ENCODE peak calls at places on chromosomes 6 and 20, in nine cellular contexts. T is GM23248, J is H1, M is fibroblast of lung, E is adipocyte, D is pancreas, Z is hepatocyte, G is heart left ventricle, A is A549. C is an unnamed sample.
A peak's percentile ranks its signal among the peaks of the same experiment; 100 is the strongest.

GRCh38 chr6:28597924-28598323 is 72.2 kb downstream of the GPX5 start:
- DNase-seq in T (peak; percentile 17), J (no peak), M (peak; percentile 6), E (peak; percentile 12), D (no peak), Z (peak; percentile 33), G (no peak), A (peak; percentile 81), C (no peak)

GRCh38 chr6:133948472-133948871 is 4.6 kb upstream of the TBPL1 start:
- DNase-seq in T (no peak), J (no peak), M (no peak), E (no peak), D (no peak), Z (no peak), G (no peak), A (no peak), C (no peak)

GRCh38 chr6:35494161-35494563 is 2.7 kb downstream of the TEAD3 start:
- DNase-seq in T (peak; percentile 35), J (no peak), M (no peak), E (peak; percentile 39), D (no peak), Z (no peak), G (no peak), A (no peak), C (no peak)

GRCh38 chr6:78810146-78810545 is 57.2 kb upstream of the IRAK1BP1 start:
- DNase-seq in T (peak; percentile 75), J (no peak), M (peak; percentile 53), E (peak; percentile 72), D (no peak), Z (peak; percentile 67), G (no peak), A (peak; percentile 23), C (no peak)

GRCh38 chr20:49850463-49851233 is 38.0 kb downstream of the SLC9A8 start:
- DNase-seq in T (no peak), J (no peak), M (peak; percentile 27), E (peak; percentile 70), D (no peak), Z (no peak), G (no peak), A (no peak), C (no peak)

GRCh38 chr20:50226093-50226974 is 35.7 kb downstream of the CEBPB start:
- DNase-seq in T (peak; percentile 73), J (no peak), M (peak; percentile 70), E (peak; percentile 72), D (no peak), Z (no peak), G (peak; percentile 51), A (no peak), C (no peak)

GRCh38 chr6:72461144-72461543 is 160.7 kb upstream of the KCNQ5 start:
- DNase-seq in T (peak; percentile 65), J (no peak), M (peak; percentile 55), E (peak; percentile 53), D (no peak), Z (no peak), G (no peak), A (no peak), C (no peak)

GRCh38 chr6:4946521-4946920 is 57.3 kb downstream of the RPP40 start:
- DNase-seq in T (no peak), J (no peak), M (no peak), E (no peak), D (no peak), Z (no peak), G (no peak), A (no peak), C (no peak)

GRCh38 chr6:78910611-78911134 is 43.3 kb downstream of the IRAK1BP1 start:
- DNase-seq in T (peak; percentile 59), J (peak; percentile 77), M (peak; percentile 25), E (peak; percentile 33), D (peak; percentile 64), Z (peak; percentile 29), G (peak; percentile 54), A (no peak), C (no peak)

GRCh38 chr6:160992323-160993314 is 1.1 kb downstream of the MAP3K4 start:
- DNase-seq in T (peak; percentile 84), J (peak; percentile 71), M (peak; percentile 73), E (peak; percentile 86), D (no peak), Z (peak; percentile 80), G (no peak), A (peak; percentile 67), C (no peak)

GRCh38 chr6:168007592-168008338 is 10.3 kb downstream of the KIF25 start:
- DNase-seq in T (peak; percentile 96), J (peak; percentile 8), M (peak; percentile 100), E (peak; percentile 87), D (no peak), Z (peak; percentile 75), G (no peak), A (peak; percentile 86), C (peak; percentile 84)

GRCh38 chr6:24494726-24495515 is at the start of gene ALDH5A1:
- DNase-seq in T (peak; percentile 82), J (peak; percentile 84), M (peak; percentile 72), E (peak; percentile 80), D (peak; percentile 87), Z (peak; percentile 86), G (peak; percentile 84), A (peak; percentile 70), C (no peak)

GRCh38 chr6:111552999-111553398 is 52.7 kb downstream of the TRAF3IP2 start:
- DNase-seq in T (no peak), J (peak; percentile 41), M (no peak), E (no peak), D (no peak), Z (no peak), G (no peak), A (no peak), C (no peak)
- H3K4me1 ChIP-seq in T (peaks cover 52% of the 10 kb centered on the region), J (peaks cover 5% of the 10 kb centered on the region), M (peaks cover 38% of the 10 kb centered on the region), E (peaks cover 52% of the 10 kb centered on the region), D (peaks cover 51% of the 10 kb centered on the region), Z (peaks cover 35% of the 10 kb centered on the region), G (peaks cover 43% of the 10 kb centered on the region), A (no peaks in the 10 kb centered on the region), C (peaks cover 34% of the 10 kb centered on the region)

GRCh38 chr20:63176035-63176434 is 39.9 kb downstream of the YTHDF1 start:
- DNase-seq in T (peak; percentile 32), J (peak; percentile 79), M (no peak), E (peak; percentile 42), D (no peak), Z (peak; percentile 44), G (no peak), A (no peak), C (no peak)
- H3K4me1 ChIP-seq in T (no peaks in the 10 kb centered on the region), J (peaks cover 38% of the 10 kb centered on the region), M (no peaks in the 10 kb centered on the region), E (no peaks in the 10 kb centered on the region), D (peaks cover 10% of the 10 kb centered on the region), Z (peaks cover 5% of the 10 kb centered on the region), G (peaks cover 15% of the 10 kb centered on the region), A (peaks cover 46% of the 10 kb centered on the region), C (no peaks in the 10 kb centered on the region)

GRCh38 chr6:138543648-138544047 is 44.4 kb upstream of the NHSL1 start:
- DNase-seq in T (no peak), J (no peak), M (no peak), E (no peak), D (no peak), Z (no peak), G (no peak), A (no peak), C (no peak)

GRCh38 chr6:138541793-138542481 is 42.6 kb upstream of the NHSL1 start:
- DNase-seq in T (peak; percentile 15), J (no peak), M (peak; percentile 58), E (peak; percentile 36), D (no peak), Z (no peak), G (no peak), A (no peak), C (no peak)

GRCh38 chr6:138538390-138539031 is 39.2 kb upstream of the NHSL1 start:
- DNase-seq in T (peak; percentile 39), J (no peak), M (peak; percentile 36), E (peak; percentile 57), D (no peak), Z (no peak), G (peak; percentile 74), A (no peak), C (no peak)

GRCh38 chr6:138539882-138540281 is 40.6 kb upstream of the NHSL1 start:
- DNase-seq in T (no peak), J (no peak), M (no peak), E (peak; percentile 27), D (no peak), Z (no peak), G (no peak), A (no peak), C (no peak)

DNA sequence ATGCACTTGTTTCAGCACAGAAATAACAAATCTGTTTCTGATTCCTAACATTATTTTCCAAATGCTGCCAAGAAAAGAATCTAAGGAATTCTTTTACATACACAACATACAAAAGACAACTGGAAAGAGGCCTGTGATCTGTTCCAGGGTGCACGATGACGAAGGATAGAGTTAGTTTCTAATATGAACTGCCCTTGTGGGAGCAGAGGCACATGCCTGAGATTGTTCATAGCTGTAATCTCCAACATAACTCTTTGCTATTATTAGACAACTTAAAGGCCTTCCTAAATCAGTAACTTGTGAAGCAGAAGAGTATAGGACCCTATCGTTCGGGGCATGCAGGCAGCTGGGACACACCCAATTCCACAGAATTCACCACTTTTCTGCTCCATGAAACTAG is 41.2 kb upstream of the NHSL1 start:
- DNase-seq in T (peak; percentile 79), J (no peak), M (peak; percentile 95), E (peak; percentile 92), D (no peak), Z (peak; percentile 35), G (no peak), A (no peak), C (no peak)
- H3K4me1 ChIP-seq in T (peaks cover 61% of the 10 kb centered on the region), J (peaks cover 17% of the 10 kb centered on the region), M (peaks cover 31% of the 10 kb centered on the region), E (peaks cover 83% of the 10 kb centered on the region), D (peaks cover 37% of the 10 kb centered on the region), Z (peaks cover 63% of the 10 kb centered on the region), G (peaks cover 82% of the 10 kb centered on the region), A (peaks cover 20% of the 10 kb centered on the region), C (no peaks in the 10 kb centered on the region)

GRCh38 chr6:125312478-125312877 is 10.7 kb upstream of the HDDC2 start:
- DNase-seq in T (no peak), J (no peak), M (no peak), E (no peak), D (no peak), Z (no peak), G (no peak), A (peak; percentile 21), C (no peak)

GRCh38 chr6:125310994-125311649 is 9.4 kb upstream of the HDDC2 start:
- DNase-seq in T (peak; percentile 78), J (no peak), M (peak; percentile 48), E (peak; percentile 88), D (no peak), Z (peak; percentile 82), G (peak; percentile 26), A (peak; percentile 63), C (no peak)

GRCh38 chr6:125312950-125313349 is 11.2 kb upstream of the HDDC2 start:
- DNase-seq in T (no peak), J (no peak), M (no peak), E (no peak), D (no peak), Z (no peak), G (no peak), A (no peak), C (no peak)

GRCh38 chr6:125314019-125314581 is 12.3 kb upstream of the HDDC2 start:
- DNase-seq in T (peak; percentile 82), J (peak; percentile 59), M (peak; percentile 42), E (peak; percentile 92), D (no peak), Z (peak; percentile 80), G (peak; percentile 77), A (peak; percentile 53), C (no peak)

DNA sequence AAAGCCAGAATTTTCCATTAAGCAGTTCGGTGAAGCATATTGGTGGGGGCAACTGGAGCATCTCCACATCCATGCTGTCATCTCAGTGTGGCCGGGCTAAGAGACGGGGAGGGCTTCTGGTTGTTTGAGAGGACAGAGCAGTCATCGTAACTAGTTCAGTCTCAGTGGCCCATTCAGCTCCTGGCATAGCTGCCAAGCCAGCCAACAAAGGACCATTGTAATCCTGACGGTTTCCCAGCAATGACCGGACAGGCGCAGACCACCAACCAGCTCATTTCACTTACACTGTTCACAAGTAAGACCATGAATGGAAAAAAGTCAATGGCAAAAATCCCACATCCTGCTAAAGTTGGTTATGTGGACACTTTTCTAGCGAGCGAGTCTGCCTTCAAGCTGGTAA is 14.9 kb upstream of the HDDC2 start:
- DNase-seq in T (no peak), J (no peak), M (peak; percentile 28), E (no peak), D (no peak), Z (no peak), G (no peak), A (no peak), C (no peak)
- H3K4me1 ChIP-seq in T (no peaks in the 10 kb centered on the region), J (no peaks in the 10 kb centered on the region), M (no peaks in the 10 kb centered on the region), E (peaks cover 2% of the 10 kb centered on the region), D (no peaks in the 10 kb centered on the region), Z (no peaks in the 10 kb centered on the region), G (peaks cover 5% of the 10 kb centered on the region), A (peaks cover 13% of the 10 kb centered on the region), C (no peaks in the 10 kb centered on the region)